ENCODE peak calls at places on chromosome 1, in five cellular contexts. T is mucosa of gallbladder, M is hypothalamus, V is thoracic aorta, C is GM23338. R is an unnamed sample.

GRCh38 chr1:149936992-149937705 is 470 bp upstream of the MTMR11 start:
- DNase-seq in T (peak), M (no peak), V (no peak), C (peak), R (no peak)

GRCh38 chr1:26200413-26200812 is 10.0 kb downstream of the CATSPER4 start:
- DNase-seq in T (no peak), M (no peak), V (no peak), C (no peak), R (no peak)

GRCh38 chr1:86648255-86648654 is 56.1 kb upstream of the SH3GLB1 start:
- DNase-seq in T (no peak), M (no peak), V (no peak), C (no peak), R (no peak)

GRCh38 chr1:224499204-224499603 is 64.6 kb upstream of the WDR26 start:
- DNase-seq in T (no peak), M (no peak), V (no peak), C (no peak), R (no peak)

GRCh38 chr1:204350857-204351573 is 8.7 kb downstream of the PLEKHA6 start:
- DNase-seq in T (peak), M (peak), V (no peak), C (peak), R (no peak)

GRCh38 chr1:3349161-3349967 is 105.1 kb upstream of the ARHGEF16 start:
- DNase-seq in T (peak), M (no peak), V (no peak), C (no peak), R (no peak)

GRCh38 chr1:207050428-207050767 is 610 bp downstream of the YOD1 start:
- DNase-seq in T (no peak), M (no peak), V (no peak), C (peak), R (no peak)

GRCh38 chr1:155069551-155070391 is 6.2 kb downstream of the EFNA4 start:
- DNase-seq in T (no peak), M (no peak), V (no peak), C (peak), R (no peak)

GRCh38 chr1:111369177-111369576 is 58.4 kb downstream of the OVGP1 start:
- DNase-seq in T (no peak), M (no peak), V (no peak), C (no peak), R (no peak)